ENCODE peak calls at places on chromosomes 2 and 18, in eight cellular contexts. W is activated CD8-positive, alpha-beta T cell treated with anti-CD3 and anti-CD28 coated beads for 36 hours; J is left lung; I is mucosa of descending colon; X is activated T-helper 17 cell treated with anti-CD3 and anti-CD28 coated beads, Interleukin-2, amount 50 U/mL, for 72 hours; V is sciatic nerve; L is CD4-positive, alpha-beta T cell; M is heart left ventricle. F is an unnamed sample.

GRCh38 chr2:161956751-161957150 is 117.3 kb downstream of the DPP4 start:
- ATAC-seq in X (peak), M (no peak), L (peak), V (no peak), J (peak), I (peak), W (peak), F (no peak)

GRCh38 chr2:86175866-86176265 is 19.4 kb downstream of the IMMT start:
- ATAC-seq in J (no peak), I (no peak), W (no peak), L (no peak), M (no peak), V (no peak), X (no peak), F (no peak)

GRCh38 chr18:654601-655000 is 2.9 kb upstream of the TYMS start:
- ATAC-seq in M (no peak), I (no peak), J (no peak), W (no peak), L (no peak), V (no peak), X (no peak), F (no peak)

GRCh38 chr2:71849111-71849510 is 298.6 kb downstream of the CYP26B1 start:
- ATAC-seq in M (no peak), L (no peak), X (no peak), V (no peak), W (no peak), J (no peak), I (no peak), F (no peak)

GRCh38 chr2:101012054-101012705 is 10.1 kb downstream of the RPL31 start:
- ATAC-seq in W (no peak), L (no peak), I (no peak), M (no peak), J (no peak), V (no peak), X (peak), F (no peak)

GRCh38 chr18:39205565-39205964 is 1640.0 kb upstream of the CELF4 start:
- ATAC-seq in I (no peak), X (peak), V (no peak), W (no peak), M (no peak), J (no peak), L (no peak), F (no peak)

GRCh38 chr18:32595735-32596134 is 125.1 kb upstream of the GAREM1 start:
- ATAC-seq in X (no peak), L (no peak), I (no peak), M (no peak), J (no peak), V (no peak), W (no peak), F (no peak)

GRCh38 chr2:134154269-134154668 is 99.6 kb upstream of the MGAT5 start:
- ATAC-seq in M (no peak), J (peak), L (no peak), W (no peak), I (peak), V (no peak), X (no peak), F (peak)

GRCh38 chr2:202187570-202187969 is 50.8 kb downstream of the SUMO1 start:
- ATAC-seq in X (no peak), L (no peak), M (no peak), I (peak), J (no peak), W (no peak), V (no peak), F (no peak)

GRCh38 chr2:164538250-164538866 is 82.9 kb downstream of the GRB14 start:
- ATAC-seq in J (peak), W (no peak), I (peak), V (no peak), X (no peak), M (no peak), L (no peak), F (no peak)

GRCh38 chr2:233332125-233332524 is 22.2 kb upstream of the DGKD start:
- ATAC-seq in X (no peak), W (no peak), L (peak), M (no peak), V (no peak), I (no peak), J (no peak), F (no peak)

GRCh38 chr2:143603035-143603616 is 473.9 kb downstream of the ARHGAP15 start:
- ATAC-seq in W (no peak), J (no peak), X (no peak), L (no peak), V (no peak), I (no peak), M (no peak), F (no peak)

GRCh38 chr2:205754924-205755321 is 72.6 kb downstream of the NRP2 start:
- ATAC-seq in W (no peak), M (no peak), L (no peak), V (peak), J (peak), X (no peak), I (peak), F (peak)

GRCh38 chr2:128834853-128835252 is 516.2 kb upstream of the HS6ST1 start:
- ATAC-seq in L (no peak), V (no peak), J (no peak), X (no peak), M (no peak), W (no peak), I (no peak), F (no peak)

GRCh38 chr18:21051615-21052014 is 60.0 kb downstream of the ROCK1 start:
- ATAC-seq in J (no peak), I (no peak), L (no peak), W (no peak), X (no peak), M (no peak), V (no peak), F (no peak)

F was measured in gastroesophageal sphincter.